ENCODE peak calls at places on chromosomes 6 and 20, in four cellular contexts. S is body of pancreas, X is left lung, Q is A549. P is an unnamed sample.
A peak's percentile ranks its signal among the peaks of the same experiment; 100 is the strongest.

GRCh38 chr6:5442946-5443345 is 181.6 kb downstream of the FARS2 start:
- DNase-seq in X (no peak), Q (no peak), S (no peak), P (no peak)

GRCh38 chr6:107355659-107356058 is 103.7 kb downstream of the PDSS2 start:
- DNase-seq in S (no peak), Q (no peak), X (no peak), P (no peak)

GRCh38 chr20:62281161-62281933 is 21.4 kb upstream of the ADRM1 start:
- DNase-seq in X (no peak), Q (no peak), S (no peak), P (no peak)

GRCh38 chr6:143775326-143775725 is 67.8 kb upstream of the LTV1 start:
- DNase-seq in Q (no peak), S (peak; percentile 10), X (no peak), P (no peak)

GRCh38 chr6:164414695-164415094 is 894.7 kb downstream of the C6orf118 start:
- DNase-seq in Q (no peak), S (no peak), X (no peak), P (no peak)

GRCh38 chr6:88513920-88514319 is 347.8 kb upstream of the CNR1 start:
- DNase-seq in X (no peak), S (no peak), Q (no peak), P (no peak)

GRCh38 chr20:31967830-31968249 is at the start of gene XKR7:
- DNase-seq in S (peak; percentile 12), Q (no peak), X (peak; percentile 81), P (no peak)

GRCh38 chr6:145836170-145836569 is 21.6 kb upstream of the FBXO30 start:
- DNase-seq in X (no peak), S (no peak), Q (no peak), P (no peak)

GRCh38 chr6:33620158-33620583 is 951 bp upstream of the ITPR3 start:
- DNase-seq in X (peak; percentile 86), Q (no peak), S (peak; percentile 56), P (no peak)
- H3K27ac ChIP-seq in X (peak overlapping the region; percentile 89), Q (peak overlapping the region; percentile 87), S (peak overlapping the region; percentile 64), P (peak overlapping the region; percentile 30)

GRCh38 chr6:93727447-93727846 is 308.1 kb upstream of the EPHA7 start:
- DNase-seq in X (no peak), S (no peak), Q (no peak), P (no peak)

DNA sequence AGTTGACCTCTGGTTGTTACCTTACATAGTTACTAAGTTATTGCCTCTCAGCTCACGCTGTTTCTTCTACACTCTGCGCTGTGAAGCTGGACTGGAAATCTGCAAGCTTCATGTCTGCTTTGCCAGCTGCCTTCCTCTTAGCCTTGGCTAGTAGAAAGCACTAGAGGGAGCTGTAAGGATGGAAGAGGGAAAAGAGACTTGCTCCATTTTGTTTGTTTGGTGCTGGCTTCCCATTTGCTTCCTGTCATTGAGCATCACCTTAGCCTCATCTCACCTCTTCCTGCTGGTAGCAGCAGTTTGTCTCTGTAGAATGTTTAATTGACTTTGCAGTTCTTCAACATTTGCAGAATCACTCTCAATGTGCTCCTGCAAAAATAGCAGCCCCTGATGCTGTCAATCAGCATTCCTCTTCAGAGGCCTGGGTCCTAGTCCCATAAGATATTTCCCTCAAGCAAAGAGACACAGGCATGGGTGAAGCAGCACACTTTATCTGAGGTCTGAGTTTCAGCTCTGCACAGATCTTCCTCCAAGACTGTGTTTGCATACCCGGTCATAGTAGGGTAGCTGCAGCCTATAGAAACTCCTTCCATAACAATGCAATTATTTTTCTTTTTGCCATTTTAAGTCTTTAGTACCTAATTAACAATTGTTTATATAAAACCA is 302.2 kb upstream of the EPHA7 start:
- DNase-seq in Q (no peak), S (no peak), X (no peak), P (no peak)
- TF ChIP-seq CTCF in Q (peak; percentile 9), S (no peak), X (no peak), P (no peak)

GRCh38 chr6:170233304-170234205 is 57.3 kb downstream of the DLL1 start:
- DNase-seq in S (peak; percentile 4), Q (no peak), X (no peak), P (no peak)
- H3K27ac ChIP-seq in S (no peak overlapping the region), Q (no peak overlapping the region), X (no peak overlapping the region), P (no peak overlapping the region)

DNA sequence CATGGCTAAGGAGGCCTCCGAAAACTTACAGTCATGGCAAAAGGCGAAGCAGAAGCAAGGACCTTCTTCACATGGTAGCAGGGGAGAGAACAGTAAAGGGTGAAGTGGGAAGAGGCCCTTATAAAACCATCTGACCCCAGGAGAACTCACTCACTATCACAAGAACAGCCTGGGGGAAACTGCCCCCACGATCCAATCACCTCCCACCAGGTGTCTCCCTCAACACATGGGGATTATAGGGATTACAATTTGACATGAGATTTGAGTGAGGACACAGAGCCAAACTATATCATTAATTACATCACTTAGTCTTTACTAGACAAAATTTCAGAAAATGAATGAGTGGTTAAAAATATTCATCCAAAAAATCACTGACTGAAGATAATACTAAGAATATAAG is 453.6 kb downstream of the COL12A1 start:
- DNase-seq in S (no peak), X (no peak), Q (no peak), P (no peak)
- TF ChIP-seq CTCF in S (no peak), X (no peak), Q (no peak), P (no peak)

GRCh38 chr6:166541876-166542579 is 44.5 kb downstream of the RAMACL start:
- DNase-seq in S (no peak), X (no peak), Q (no peak), P (no peak)
- H3K27ac ChIP-seq in S (no peak overlapping the region), X (peak overlapping the region; percentile 61), Q (no peak overlapping the region), P (no peak overlapping the region)

DNA sequence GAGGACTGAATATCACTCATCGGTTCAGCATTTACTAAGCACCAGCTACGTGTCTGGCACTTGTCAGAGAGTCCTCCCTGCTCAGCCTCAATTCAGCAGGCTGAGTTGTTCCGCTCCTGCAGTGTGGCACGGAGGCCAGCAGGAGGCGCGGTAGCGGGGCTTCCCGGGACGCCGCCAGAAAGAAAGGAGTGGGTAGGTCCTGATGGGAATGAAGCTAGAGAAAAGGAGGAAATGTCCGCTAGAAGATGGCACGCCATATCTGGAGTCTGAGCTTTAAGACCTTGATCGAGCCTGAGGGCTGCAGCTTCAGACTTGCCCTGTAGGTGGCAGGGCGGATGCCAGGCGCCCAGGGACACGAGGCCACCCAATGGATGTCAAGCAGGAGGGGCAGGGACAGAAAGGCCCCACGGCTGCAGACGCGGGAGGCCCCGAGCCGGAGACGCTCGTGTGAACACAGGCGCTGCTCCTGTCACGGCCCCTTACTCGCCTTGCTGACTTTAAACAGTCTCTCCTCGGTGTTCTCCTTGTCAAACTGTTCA is 18.7 kb downstream of the SERPINB6 start:
- DNase-seq in Q (peak; percentile 58), X (peak; percentile 90), S (peak; percentile 83), P (peak; percentile 20)
- TF ChIP-seq CTCF in Q (peak; percentile 92), X (peak; percentile 95), S (peak; percentile 94), P (peak; percentile 93)

P was measured in CD4-positive, alpha-beta T cell.